ENCODE peak calls at places on chromosomes 11 and 22, in six cellular contexts. J is stomach, U is breast epithelium, O is fibroblast of lung, S is PC-3, W is brain microvascular endothelial cell. K is an unnamed sample.

GRCh38 chr11:30411383-30411782 is 88.5 kb downstream of the ARL14EP start:
- DNase-seq in W (no peak), J (no peak), U (no peak), O (no peak), S (no peak), K (no peak)

GRCh38 chr22:42160251-42160650 is 29.6 kb upstream of the CYP2D6 start:
- DNase-seq in S (no peak), U (no peak), J (no peak), O (no peak), W (no peak), K (no peak)

GRCh38 chr11:62122076-62122475 is 1.7 kb upstream of the INCENP start:
- DNase-seq in U (no peak), S (peak; percentile 39), J (no peak), O (no peak), W (no peak), K (no peak)

GRCh38 chr11:115696472-115697011 is 192.3 kb upstream of the CADM1 start:
- DNase-seq in U (no peak), W (no peak), S (no peak), J (no peak), O (no peak), K (no peak)

GRCh38 chr11:34565417-34566208 is 52.0 kb upstream of the ELF5 start:
- DNase-seq in O (no peak), W (no peak), J (no peak), S (peak; percentile 12), U (no peak), K (no peak)

GRCh38 chr11:7448126-7448525 is 37.2 kb upstream of the OLFML1 start:
- DNase-seq in W (no peak), J (no peak), U (no peak), S (no peak), O (no peak), K (no peak)

GRCh38 chr22:42283288-42284229 is 13.1 kb upstream of the TCF20 start:
- DNase-seq in O (peak; percentile 20), J (no peak), U (no peak), W (no peak), S (no peak), K (no peak)

GRCh38 chr11:84420261-84420660 is 1134.1 kb upstream of the CCDC90B start:
- DNase-seq in W (peak; percentile 7), U (no peak), O (peak; percentile 56), J (no peak), S (no peak), K (no peak)

GRCh38 chr11:22432331-22433065 is 94.3 kb downstream of the SLC17A6 start:
- DNase-seq in W (peak; percentile 33), O (peak; percentile 66), J (no peak), S (no peak), U (peak; percentile 51), K (no peak)

GRCh38 chr22:35124674-35125219 is 58.8 kb downstream of the ISX start:
- DNase-seq in O (no peak), U (no peak), S (no peak), W (no peak), J (no peak), K (no peak)

GRCh38 chr11:80383655-80384054 is 942.8 kb upstream of the TENM4 start:
- DNase-seq in W (no peak), U (no peak), S (no peak), O (no peak), J (no peak), K (no peak)

GRCh38 chr11:57324154-57324885 is 432 bp downstream of the TNKS1BP1 start:
- DNase-seq in J (peak; percentile 33), O (peak; percentile 52), S (peak; percentile 20), W (peak; percentile 34), U (no peak), K (peak; percentile 41)

GRCh38 chr11:83249972-83250593 is 36.1 kb downstream of the CCDC90B start:
- DNase-seq in W (peak; percentile 33), J (no peak), U (no peak), S (peak; percentile 70), O (peak; percentile 46), K (peak; percentile 58)

GRCh38 chr22:23023294-23023693 is 47.0 kb upstream of the GNAZ start:
- DNase-seq in U (no peak), O (no peak), S (no peak), J (no peak), W (no peak), K (no peak)

GRCh38 chr11:10599388-10600175 is 31.1 kb upstream of the LYVE1 start:
- DNase-seq in S (no peak), O (no peak), U (no peak), W (no peak), J (no peak), K (no peak)

GRCh38 chr11:33691051-33691864 is 9.4 kb downstream of the C11orf91 start:
- DNase-seq in W (no peak), O (no peak), U (no peak), S (peak; percentile 78), J (no peak), K (no peak)

GRCh38 chr11:73538381-73538872 is 59.5 kb downstream of the FAM168A start:
- DNase-seq in J (no peak), W (no peak), U (no peak), S (no peak), O (peak; percentile 27), K (no peak)

GRCh38 chr11:61602775-61603569 is 22.1 kb upstream of the SYT7 start:
- DNase-seq in J (peak; percentile 50), W (peak; percentile 66), O (peak; percentile 97), S (peak; percentile 80), U (no peak), K (peak; percentile 98)

GRCh38 chr22:49503896-49504521 is 323.7 kb downstream of the BRD1 start:
- DNase-seq in U (peak; percentile 28), O (no peak), W (no peak), J (peak; percentile 2), S (peak; percentile 48), K (no peak)

GRCh38 chr11:16925495-16926065 is 88.6 kb downstream of the PLEKHA7 start:
- DNase-seq in O (peak; percentile 49), J (no peak), S (peak; percentile 75), W (peak; percentile 7), U (peak; percentile 57), K (peak; percentile 58)

GRCh38 chr11:85118151-85118550 is 509.0 kb downstream of the DLG2 start:
- DNase-seq in J (no peak), U (no peak), O (peak; percentile 56), W (no peak), S (peak; percentile 9), K (no peak)

GRCh38 chr11:9203715-9204311 is 61.3 kb downstream of the DENND5A start:
- DNase-seq in U (no peak), J (no peak), O (no peak), W (no peak), S (no peak), K (no peak)

GRCh38 chr22:26666035-26666338 is 8.6 kb downstream of the MIAT start:
- DNase-seq in W (peak; percentile 61), O (peak; percentile 73), U (no peak), S (no peak), J (no peak), K (no peak)

GRCh38 chr11:9815486-9816136 is 151.7 kb downstream of the SWAP70 start:
- DNase-seq in J (no peak), W (peak; percentile 79), O (peak; percentile 88), U (no peak), S (peak; percentile 40), K (peak; percentile 75)

GRCh38 chr11:121494355-121495099 is 41.8 kb upstream of the SORL1-AS1 start:
- DNase-seq in S (no peak), O (no peak), J (no peak), W (no peak), U (no peak), K (no peak)

GRCh38 chr22:27802389-27803079 is 978 bp upstream of the MN1 start:
- DNase-seq in J (no peak), W (no peak), O (no peak), U (no peak), S (no peak), K (no peak)

GRCh38 chr22:24810043-24810749 is 4.2 kb downstream of the SGSM1 start:
- DNase-seq in U (no peak), W (no peak), O (no peak), J (peak; percentile 34), S (no peak), K (no peak)

GRCh38 chr22:37742374-37743092 is 45.7 kb downstream of the TRIOBP start:
- DNase-seq in O (peak; percentile 90), U (no peak), J (peak; percentile 70), W (peak; percentile 72), S (peak; percentile 92), K (peak; percentile 58)

GRCh38 chr11:91660036-91660435 is 564.6 kb upstream of the FAT3 start:
- DNase-seq in W (no peak), U (no peak), S (no peak), O (no peak), J (no peak), K (no peak)

GRCh38 chr11:132943325-132943736 is 589.0 kb downstream of the OPCML start:
- DNase-seq in U (no peak), W (no peak), S (no peak), J (no peak), O (peak; percentile 16), K (no peak)

DNA sequence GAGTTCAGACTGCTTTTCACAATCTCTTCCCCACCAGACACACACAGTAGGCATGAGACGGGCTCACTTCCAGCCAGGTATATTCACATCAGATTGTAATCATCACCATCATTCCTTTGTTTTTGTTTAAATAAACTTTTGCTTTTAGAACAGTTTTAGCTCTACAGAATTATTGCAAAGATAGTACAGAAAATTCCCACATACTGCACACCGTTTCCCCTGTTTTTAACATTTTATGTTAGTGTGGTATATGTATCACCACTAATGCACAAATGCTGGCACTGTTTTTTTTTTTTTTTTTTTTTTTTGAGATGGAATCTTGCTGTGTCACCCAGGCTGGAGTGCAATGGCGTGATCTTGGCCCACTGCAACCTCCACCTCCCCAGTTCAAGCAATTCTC is 83.3 kb upstream of the ANO1 start:
- DNase-seq in U (no peak), W (no peak), O (no peak), S (no peak), J (no peak), K (no peak)
- H3K27ac ChIP-seq in U (no peak overlapping the region), W (no peak overlapping the region), O (no peak overlapping the region), S (no peak overlapping the region), J (no peak overlapping the region), K (no peak overlapping the region)

GRCh38 chr11:125390949-125391348 is 105.1 kb downstream of the FEZ1 start:
- DNase-seq in S (no peak), O (peak; percentile 82), U (peak; percentile 2), W (no peak), J (no peak), K (no peak)
- H3K27ac ChIP-seq in S (no peak overlapping the region), O (peak overlapping the region; percentile 46), U (no peak overlapping the region), W (no peak overlapping the region), J (peak overlapping the region; percentile 23), K (no peak overlapping the region)

DNA sequence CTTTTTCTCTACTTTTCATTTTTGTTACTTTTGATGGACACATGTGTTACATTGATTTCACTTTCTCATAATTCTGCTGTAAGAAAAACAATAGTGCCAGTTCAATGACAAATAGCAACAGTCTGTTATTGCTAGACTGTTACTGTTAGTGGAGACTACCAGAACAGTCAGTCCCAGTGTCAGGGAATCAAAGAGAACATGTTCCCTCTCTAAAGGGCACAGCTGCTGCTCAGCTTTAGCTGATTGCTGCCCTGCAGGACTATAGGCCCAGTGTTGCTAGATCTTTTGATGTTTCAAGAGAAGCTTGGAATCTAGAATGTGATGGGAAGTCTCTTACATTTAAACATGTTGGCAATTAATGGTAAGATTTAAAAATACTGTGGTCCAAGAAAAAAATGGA is 3.4 kb downstream of the BIRC3 start:
- DNase-seq in U (no peak), J (no peak), W (no peak), S (no peak), O (no peak), K (no peak)
- H3K27ac ChIP-seq in U (peak overlapping the region; percentile 50), J (peak overlapping the region; percentile 91), W (no peak overlapping the region), S (no peak overlapping the region), O (no peak overlapping the region), K (no peak overlapping the region)

GRCh38 chr11:46436113-46436512 is 44.5 kb upstream of the CHRM4 start:
- DNase-seq in W (no peak), J (no peak), O (no peak), U (no peak), S (no peak), K (no peak)
- H3K27ac ChIP-seq in W (no peak overlapping the region), J (no peak overlapping the region), O (no peak overlapping the region), U (no peak overlapping the region), S (no peak overlapping the region), K (no peak overlapping the region)